ENCODE peak calls at places on chromosomes 5 and 9, in five cellular contexts. C, S, J, W and A are unnamed samples.

GRCh38 chr5:7873216-7873615 is 4.3 kb downstream of the MTRR start:
- DNase-seq in C (no peak), S (no peak), J (no peak), W (peak), A (no peak)

GRCh38 chr5:117657591-117657990 is 1083.0 kb upstream of the SEMA6A start:
- DNase-seq in C (no peak), S (peak), J (no peak), W (no peak), A (no peak)

GRCh38 chr9:6896562-6896961 is 138.8 kb downstream of the KDM4C start:
- DNase-seq in C (peak), S (peak), J (no peak), W (no peak), A (no peak)

GRCh38 chr5:168747987-168748777 is 169.0 kb upstream of the PANK3 start:
- DNase-seq in C (peak), S (peak), J (no peak), W (peak), A (peak)

GRCh38 chr5:10760033-10760975 is 730 bp downstream of the DAP start:
- DNase-seq in C (peak), S (peak), J (peak), W (peak), A (peak)

GRCh38 chr9:137114220-137114612 is 317 bp downstream of the DPP7 start:
- DNase-seq in C (no peak), S (no peak), J (no peak), W (no peak), A (no peak)

GRCh38 chr5:141845371-141845821 is 32.8 kb downstream of the PCDH1 start:
- DNase-seq in C (no peak), S (no peak), J (no peak), W (peak), A (no peak)

GRCh38 chr9:36298566-36298965 is 40.3 kb upstream of the GNE start:
- DNase-seq in C (peak), S (peak), J (no peak), W (no peak), A (no peak)

GRCh38 chr5:68187268-68188055 is 28.1 kb upstream of the PIK3R1 start:
- DNase-seq in C (no peak), S (peak), J (no peak), W (no peak), A (no peak)

GRCh38 chr9:98215821-98216220 is 23.4 kb upstream of the CORO2A start:
- DNase-seq in C (no peak), S (peak), J (no peak), W (peak), A (peak)

GRCh38 chr5:177370488-177371119 is 12.9 kb downstream of the RGS14 start:
- DNase-seq in C (peak), S (peak), J (peak), W (no peak), A (peak)

GRCh38 chr9:75855509-75855908 is 35.0 kb upstream of the PCSK5 start:
- DNase-seq in C (peak), S (peak), J (no peak), W (peak), A (peak)

GRCh38 chr5:14871084-14871572 is 450 bp downstream of the ANKH start:
- DNase-seq in C (no peak), S (no peak), J (peak), W (peak), A (peak)

GRCh38 chr9:69660304-69660703 is 11.9 kb downstream of the APBA1 start:
- DNase-seq in C (no peak), S (no peak), J (no peak), W (no peak), A (no peak)

GRCh38 chr5:18985397-18985796 is 1002.6 kb downstream of the CDH18 start:
- DNase-seq in C (no peak), S (no peak), J (no peak), W (no peak), A (no peak)

GRCh38 chr5:96794757-96795156 is 13.0 kb downstream of the ERAP1 start:
- DNase-seq in C (no peak), S (no peak), J (no peak), W (no peak), A (no peak)

DNA sequence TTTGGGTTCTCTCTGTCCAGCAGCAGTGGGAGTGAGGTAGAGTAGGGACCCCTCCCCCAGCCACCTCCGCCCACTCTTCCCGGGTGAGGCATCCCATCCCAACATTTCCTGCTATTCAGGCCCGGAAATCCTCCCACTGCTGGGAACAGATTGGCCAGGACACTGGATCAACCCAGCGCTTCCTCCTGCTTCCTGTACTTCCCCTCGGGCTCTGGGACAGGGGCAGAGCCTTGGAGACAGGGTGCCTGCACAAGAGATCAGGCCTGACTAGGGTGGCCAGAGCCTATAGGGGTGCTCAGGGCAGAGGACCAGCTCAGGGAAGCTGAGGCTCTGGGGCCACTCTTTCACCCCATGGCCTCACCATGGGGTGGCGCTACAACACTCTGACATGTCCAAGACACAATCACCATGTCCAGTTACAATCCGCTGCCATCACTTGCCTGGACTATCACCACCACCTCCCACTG is 14.5 kb downstream of the SH2D3C start:
- DNase-seq in C (peak), S (peak), J (peak), W (peak), A (peak)
- TF ChIP-seq CTCF in C (peak), S (peak), J (peak), W (peak), A (no peak)

DNA sequence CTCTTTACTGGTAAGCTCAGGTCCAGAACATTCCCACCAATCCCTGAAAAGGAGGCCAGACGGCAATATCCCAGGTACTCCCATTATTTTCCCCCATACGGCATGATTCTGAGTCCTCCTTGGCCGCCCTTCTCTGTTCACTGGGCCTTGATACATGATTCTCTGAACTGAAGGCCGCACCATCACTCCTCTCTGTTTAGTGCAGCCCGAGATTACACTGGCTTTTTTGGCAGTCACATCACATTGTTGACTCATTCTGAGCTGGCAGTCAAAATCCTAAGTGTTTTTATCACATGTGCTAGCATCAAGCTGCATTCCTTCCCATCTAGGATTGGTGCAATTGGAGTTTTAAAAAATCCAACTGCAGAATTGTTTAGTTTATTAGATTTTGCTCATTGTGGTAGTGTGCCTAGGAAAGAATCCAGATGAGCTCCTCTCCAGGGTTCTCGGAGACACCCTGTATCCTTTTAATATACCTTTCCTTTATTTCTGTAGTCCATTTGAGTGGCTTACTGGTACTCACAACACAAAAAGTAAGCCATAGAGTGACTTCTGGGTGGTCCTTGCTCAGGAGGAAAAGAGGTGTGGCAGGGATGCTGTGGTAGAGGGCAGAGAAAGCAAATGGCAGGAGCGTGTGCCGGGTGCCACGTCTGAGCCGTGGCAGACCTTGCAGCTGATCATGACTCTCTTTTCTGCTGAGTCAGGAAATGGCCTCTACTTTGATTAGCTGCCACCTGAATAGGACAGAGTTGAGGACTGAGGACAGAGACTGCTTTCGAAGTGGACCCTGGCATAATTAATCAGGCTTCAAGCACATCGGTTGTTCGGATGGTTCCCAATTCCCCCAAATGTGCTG is 121.1 kb upstream of the IL12B start:
- DNase-seq in C (peak), S (peak), J (peak), W (no peak), A (no peak)
- TF ChIP-seq CTCF in C (no peak), S (no peak), J (no peak), W (no peak), A (no peak)

GRCh38 chr9:4229252-4229651 is 70.6 kb downstream of the GLIS3 start:
- DNase-seq in C (no peak), S (no peak), J (no peak), W (no peak), A (no peak)
- TF ChIP-seq CTCF in C (peak), S (no peak), J (no peak), W (no peak), A (no peak)

DNA sequence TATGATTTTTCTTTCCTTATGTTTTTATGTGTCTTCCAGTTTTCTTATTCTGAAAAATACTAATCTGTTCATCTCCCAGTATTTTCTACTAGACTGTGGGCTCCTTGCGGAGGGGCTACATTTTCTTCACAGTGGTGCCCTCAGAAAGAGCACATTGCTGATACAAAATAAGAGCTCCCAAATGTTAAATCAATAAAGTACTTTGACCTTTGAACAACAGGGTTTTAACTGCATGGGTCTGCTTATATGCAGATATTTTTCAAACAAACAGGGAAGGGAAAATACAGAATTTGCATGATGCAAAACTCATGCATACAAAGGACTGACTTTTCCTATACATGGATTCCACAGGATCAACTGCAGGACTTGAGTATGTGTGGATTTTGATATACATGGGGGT is 79.9 kb upstream of the ACO1 start:
- DNase-seq in C (no peak), S (no peak), J (no peak), W (no peak), A (no peak)
- TF ChIP-seq CTCF in C (no peak), S (no peak), J (no peak), W (no peak), A (no peak)

GRCh38 chr5:111859031-111859430 is 102.0 kb upstream of the NREP start:
- DNase-seq in C (peak), S (peak), J (no peak), W (no peak), A (no peak)

GRCh38 chr5:111855356-111855755 is 98.4 kb upstream of the NREP start:
- DNase-seq in C (no peak), S (no peak), J (no peak), W (no peak), A (no peak)

GRCh38 chr5:111859533-111860270 is 102.7 kb upstream of the NREP start:
- DNase-seq in C (peak), S (peak), J (no peak), W (no peak), A (no peak)

GRCh38 chr5:111857067-111857466 is 100.1 kb upstream of the NREP start:
- DNase-seq in C (no peak), S (peak), J (no peak), W (no peak), A (no peak)

DNA sequence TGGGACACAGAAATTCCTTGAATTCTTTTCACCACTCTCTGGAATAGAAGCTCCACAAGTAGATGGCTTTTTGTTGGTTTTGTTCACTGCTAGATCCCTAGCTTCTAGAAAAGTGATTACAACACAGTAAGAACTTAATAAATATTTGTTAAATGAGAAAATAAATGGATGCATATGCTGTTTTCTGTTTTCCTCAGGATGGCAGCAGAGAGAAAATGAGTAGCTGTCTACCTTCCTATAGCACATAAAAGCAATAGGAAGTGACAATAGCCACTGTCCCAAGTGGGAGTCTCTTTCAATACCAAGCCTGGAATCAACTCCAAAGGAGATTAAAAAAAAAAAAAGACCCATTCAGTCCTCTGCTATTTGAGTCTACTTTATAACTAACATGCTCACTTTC is 100.6 kb upstream of the NREP start:
- DNase-seq in C (peak), S (peak), J (no peak), W (no peak), A (no peak)
- TF ChIP-seq CTCF in C (peak), S (peak), J (no peak), W (no peak), A (no peak)